ENCODE peak calls at places on chromosomes 7 and 10, in ten cellular contexts. Z, E, H, T, R, C, K, Y, U and L are unnamed samples.

GRCh38 chr7:129606801-129607200 is 4.7 kb upstream of the NRF1 start:
- DNase-seq in Y (no peak), H (no peak), R (no peak), T (no peak), E (no peak), K (no peak), U (no peak), Z (no peak), C (peak), L (no peak)

GRCh38 chr10:110525349-110526260 is 27.9 kb downstream of the DUSP5 start:
- DNase-seq in E (no peak), R (no peak), H (peak), C (no peak), U (peak), K (no peak), T (peak), Z (no peak), Y (no peak), L (no peak)

GRCh38 chr7:98569606-98570337 is 47.3 kb upstream of the NPTX2 start:
- DNase-seq in E (no peak), Z (no peak), U (no peak), Y (no peak), H (peak), K (no peak), R (no peak), T (no peak), C (no peak), L (no peak)

GRCh38 chr7:101618916-101619315 is 10.2 kb downstream of the MYL10 start:
- DNase-seq in E (no peak), R (no peak), C (no peak), H (no peak), Z (no peak), T (no peak), U (no peak), Y (no peak), K (peak), L (no peak)

GRCh38 chr7:83876593-83876992 is 227.7 kb upstream of the SEMA3E start:
- DNase-seq in T (peak), Y (no peak), Z (no peak), H (peak), K (no peak), C (no peak), E (no peak), U (no peak), R (no peak), L (no peak)

GRCh38 chr7:75971961-75972763 is 22.2 kb downstream of the TMEM120A start:
- DNase-seq in H (peak), Z (peak), Y (no peak), E (peak), U (peak), T (no peak), C (no peak), K (peak), R (peak), L (no peak)

GRCh38 chr10:114541081-114541833 is 116.8 kb downstream of the ABLIM1 start:
- DNase-seq in H (peak), K (no peak), Z (no peak), C (peak), T (peak), R (no peak), E (peak), Y (peak), U (no peak), L (peak)

GRCh38 chr7:155984609-155985405 is 172.5 kb upstream of the SHH start:
- DNase-seq in H (no peak), E (no peak), C (no peak), T (no peak), K (no peak), Y (no peak), Z (peak), U (no peak), R (no peak), L (peak)

GRCh38 chr10:122301811-122302115 is 30.7 kb downstream of the BTBD16 start:
- DNase-seq in Y (no peak), T (no peak), K (no peak), E (no peak), Z (no peak), H (no peak), C (no peak), U (no peak), R (no peak), L (peak)

DNA sequence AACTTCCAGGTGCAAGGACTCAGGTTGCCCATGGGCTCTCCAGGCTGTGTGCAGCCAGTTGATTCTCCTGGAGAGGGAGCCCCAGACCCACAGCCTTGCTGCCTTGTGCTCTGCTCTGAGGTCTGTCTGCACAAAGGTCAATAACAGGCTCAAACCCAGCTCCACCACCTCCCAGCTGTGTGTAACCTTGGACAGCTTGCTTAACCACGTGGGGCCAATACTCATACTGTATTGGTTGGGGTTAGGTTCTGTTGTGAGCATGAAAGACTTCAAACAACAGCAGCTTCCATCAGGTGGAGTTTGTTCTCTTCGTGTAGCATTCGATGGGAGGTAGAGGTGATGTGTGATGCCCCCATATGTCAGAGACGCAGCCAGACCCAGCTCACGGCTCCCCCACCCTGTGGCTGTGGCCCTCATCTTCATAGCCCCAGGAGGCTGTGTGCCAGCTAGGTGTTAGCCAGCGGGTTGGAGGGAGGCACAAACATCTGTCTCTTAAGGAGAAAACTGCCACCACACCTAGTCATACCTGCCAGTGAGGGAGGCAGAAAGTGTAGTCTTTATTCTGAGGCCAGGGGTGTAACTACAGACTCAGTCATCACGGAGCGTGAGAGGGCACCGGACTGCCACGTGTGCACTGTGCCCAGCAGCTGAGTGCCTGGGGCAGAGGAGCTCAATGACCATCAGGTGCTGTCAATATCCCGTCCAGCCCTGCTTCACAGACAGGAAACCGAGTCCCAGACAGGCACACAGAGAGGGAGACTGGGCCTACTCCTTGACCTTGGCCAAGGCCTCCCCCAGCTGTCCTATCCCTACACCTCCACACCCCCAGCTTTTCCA is 8.0 kb upstream of the POLD2 start:
- DNase-seq in Y (no peak), C (peak), E (no peak), T (peak), U (peak), R (peak), H (no peak), K (peak), Z (no peak), L (no peak)
- TF ChIP-seq CTCF in Y (peak), C (peak), E (peak), T (peak), U (peak), R (peak), H (peak), K (peak), Z (no peak), L (no peak)

GRCh38 chr7:68176974-68177373 is 1180.3 kb downstream of the TYW1 start:
- DNase-seq in C (peak), Z (no peak), T (peak), K (peak), R (peak), E (peak), U (peak), Y (no peak), H (peak), L (peak)
- TF ChIP-seq CTCF in C (peak), Z (peak), T (peak), K (peak), R (peak), E (peak), U (peak), Y (peak), H (peak), L (peak)

GRCh38 chr10:13707156-13707881 is 120.6 kb downstream of the PRPF18 start:
- DNase-seq in H (peak), T (peak), K (no peak), E (peak), Y (peak), R (peak), C (no peak), U (peak), Z (peak), L (peak)
- TF ChIP-seq CTCF in H (no peak), T (no peak), K (no peak), E (no peak), Y (peak), R (no peak), C (no peak), U (no peak), Z (no peak), L (no peak)

DNA sequence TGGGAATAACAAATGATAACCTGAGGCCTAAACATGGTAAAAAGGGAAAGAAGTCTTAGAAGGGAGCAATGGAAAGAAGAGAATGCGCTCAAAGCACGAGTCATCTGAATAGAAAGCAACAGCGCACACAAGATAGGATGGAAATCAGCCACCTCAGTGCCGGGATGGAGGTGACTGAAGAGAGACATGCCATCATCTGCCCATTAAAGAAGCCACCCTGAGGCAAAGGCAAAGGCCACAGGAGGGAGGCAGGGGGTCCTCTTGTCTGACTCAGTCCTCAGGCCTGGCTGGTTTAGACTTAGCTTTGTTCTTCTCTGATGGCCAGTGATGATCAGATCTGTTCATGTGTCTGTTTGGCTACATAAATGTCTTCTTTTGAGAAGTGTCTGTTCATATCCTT is 180.6 kb downstream of the CHCHD3 start:
- DNase-seq in U (no peak), R (no peak), E (no peak), Z (no peak), Y (no peak), H (no peak), C (no peak), K (peak), T (no peak), L (no peak)
- TF ChIP-seq CTCF in U (no peak), R (no peak), E (no peak), Z (no peak), Y (no peak), H (no peak), C (no peak), K (no peak), T (no peak), L (no peak)

DNA sequence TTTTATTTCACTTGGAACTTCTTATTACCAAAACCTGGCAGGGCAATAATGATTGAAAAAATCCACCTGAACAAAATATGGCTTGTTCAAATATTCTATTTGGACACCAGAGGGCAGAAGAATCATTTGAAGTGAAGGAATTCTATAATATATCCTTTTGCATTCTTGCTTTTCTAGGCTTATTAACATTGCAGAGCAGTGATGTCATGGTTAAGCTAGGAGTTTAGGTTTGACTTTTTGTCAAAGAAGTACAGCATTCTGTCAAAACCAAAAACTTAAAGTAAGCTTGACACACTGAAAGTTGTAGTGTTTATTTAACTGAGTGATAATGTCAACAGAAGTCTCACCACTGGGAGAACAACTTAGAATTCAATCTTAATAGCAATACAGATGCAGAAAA is 156.0 kb downstream of the SEMA3D start:
- DNase-seq in E (no peak), T (peak), C (peak), R (no peak), Y (peak), Z (no peak), H (peak), U (peak), K (peak), L (no peak)
- TF ChIP-seq CTCF in E (peak), T (peak), C (peak), R (peak), Y (peak), Z (peak), H (peak), U (peak), K (peak), L (no peak)

DNA sequence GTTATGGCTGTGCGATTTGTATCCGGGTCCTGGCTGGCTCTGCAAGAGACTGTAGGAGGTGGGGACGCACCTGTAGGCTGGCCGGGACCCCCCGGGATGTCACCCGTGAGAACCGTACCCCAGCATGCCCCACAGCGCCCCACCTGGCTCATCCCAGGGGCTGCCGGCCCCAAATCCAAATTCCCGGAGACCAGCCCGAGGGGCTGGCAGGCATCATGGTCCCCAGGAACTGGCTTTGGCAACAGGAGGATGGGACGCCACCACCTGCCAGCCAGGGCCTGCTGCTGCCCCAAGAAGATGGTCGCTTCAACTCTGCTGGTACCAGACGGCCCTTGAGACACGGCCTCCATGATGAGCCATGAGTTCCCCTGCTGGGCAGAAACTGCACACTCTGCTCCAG is 239.4 kb downstream of the ELFN1 start:
- DNase-seq in Y (no peak), Z (no peak), U (no peak), R (no peak), H (no peak), K (no peak), T (no peak), E (no peak), C (no peak), L (no peak)
- TF ChIP-seq CTCF in Y (no peak), Z (no peak), U (no peak), R (no peak), H (no peak), K (no peak), T (no peak), E (no peak), C (no peak), L (no peak)

GRCh38 chr7:108247646-108248045 is 117.5 kb upstream of the LAMB4 start:
- DNase-seq in T (peak), K (no peak), R (no peak), Y (no peak), Z (no peak), E (no peak), H (peak), C (no peak), U (no peak), L (no peak)

GRCh38 chr7:108248418-108248817 is 118.3 kb upstream of the LAMB4 start:
- DNase-seq in K (no peak), U (no peak), H (no peak), C (no peak), R (no peak), Z (no peak), T (no peak), E (no peak), Y (no peak), L (no peak)

GRCh38 chr7:108245523-108246226 is 115.5 kb upstream of the LAMB4 start:
- DNase-seq in U (no peak), T (no peak), R (no peak), H (no peak), E (no peak), Y (no peak), C (no peak), Z (no peak), K (no peak), L (no peak)

GRCh38 chr7:108244110-108244509 is 113.9 kb upstream of the LAMB4 start:
- DNase-seq in E (no peak), R (no peak), H (no peak), K (no peak), C (no peak), Y (no peak), T (no peak), U (peak), Z (no peak), L (no peak)

GRCh38 chr7:108246227-108246837 is 116.2 kb upstream of the LAMB4 start:
- DNase-seq in K (no peak), C (no peak), E (no peak), Y (peak), R (peak), Z (no peak), U (peak), T (peak), H (peak), L (no peak)
- TF ChIP-seq CTCF in K (no peak), C (no peak), E (no peak), Y (peak), R (no peak), Z (no peak), U (peak), T (peak), H (peak), L (no peak)

DNA sequence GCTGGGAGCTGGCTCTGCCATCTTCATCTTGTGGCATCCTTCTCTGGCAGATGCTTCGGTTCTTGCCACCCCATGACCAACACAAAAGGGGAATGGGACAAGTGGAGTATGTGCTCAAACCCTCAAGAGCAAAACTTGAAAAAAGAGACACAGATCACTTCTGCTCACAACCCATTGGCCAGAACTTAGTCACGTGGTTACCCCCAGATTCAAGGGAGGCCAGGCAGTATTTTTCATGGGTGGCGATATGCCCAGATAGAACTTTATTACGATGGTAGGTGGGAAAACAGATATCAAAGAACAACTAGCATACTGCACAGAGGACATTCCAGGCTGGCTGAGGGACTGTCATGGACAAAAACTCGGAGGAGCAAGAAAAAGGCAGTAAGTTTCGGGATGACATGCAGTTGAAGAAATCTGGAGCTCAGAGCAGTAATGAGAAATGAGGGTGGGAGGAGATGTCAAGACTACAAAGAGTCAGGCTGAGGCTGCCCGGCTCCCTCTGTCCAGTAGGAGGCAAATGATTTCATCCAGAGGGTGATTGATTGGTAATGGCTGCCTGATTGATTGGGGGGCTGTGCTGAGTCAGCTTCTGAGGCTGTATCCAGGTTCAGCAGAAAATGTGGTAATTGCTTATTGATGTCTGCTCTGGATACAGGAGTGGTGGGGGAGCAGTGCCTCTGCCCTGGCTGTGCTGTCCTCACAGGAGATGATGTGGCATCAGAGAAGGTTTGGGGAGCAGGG is 25.3 kb downstream of the COL13A1 start:
- DNase-seq in R (no peak), T (no peak), Y (no peak), U (no peak), C (no peak), H (no peak), K (no peak), Z (no peak), E (no peak), L (no peak)
- TF ChIP-seq CTCF in R (no peak), T (peak), Y (no peak), U (no peak), C (no peak), H (peak), K (peak), Z (no peak), E (no peak), L (no peak)

GRCh38 chr10:96491303-96491702 is 22.4 kb downstream of the TLL2 start:
- DNase-seq in T (no peak), Y (no peak), R (no peak), Z (no peak), K (peak), H (no peak), E (no peak), U (no peak), C (peak), L (no peak)
- TF ChIP-seq CTCF in T (peak), Y (peak), R (no peak), Z (peak), K (peak), H (no peak), E (peak), U (peak), C (peak), L (no peak)